ENCODE peak calls at places on chromosomes 3 and 15, in nine cellular contexts. X is Kasumi-1; D is transverse colon; T is AG08396; E is PC-3; L is CD4-positive, alpha-beta T cell; J is sciatic nerve; S is ELR; W is DMS53. V is an unnamed sample.

GRCh38 chr3:182083112-182083511 is 371.4 kb downstream of the SOX2 start:
- DNase-seq in J (no peak), S (no peak), D (no peak), E (peak; percentile 26), W (no peak), L (no peak), T (no peak), X (no peak), V (no peak)

GRCh38 chr3:197748597-197749314 is 927 bp upstream of the FYTTD1 start:
- DNase-seq in D (no peak), E (no peak), T (peak; percentile 49), W (no peak), X (no peak), J (no peak), L (no peak), S (peak; percentile 30), V (no peak)

GRCh38 chr3:46469680-46470357 is 5.1 kb upstream of the LTF start:
- DNase-seq in T (no peak), E (no peak), S (no peak), X (no peak), W (no peak), D (no peak), J (no peak), L (no peak), V (no peak)

GRCh38 chr3:171142985-171143384 is 116.5 kb upstream of the SLC2A2 start:
- DNase-seq in J (no peak), S (no peak), W (peak; percentile 8), E (no peak), X (no peak), D (no peak), L (no peak), T (peak; percentile 45), V (peak; percentile 26)

GRCh38 chr3:123568034-123568433 is 16.8 kb downstream of the HACD2 start:
- DNase-seq in L (no peak), E (no peak), X (no peak), T (no peak), D (no peak), J (no peak), W (no peak), S (no peak), V (no peak)

GRCh38 chr15:51600114-51600513 is 22.5 kb downstream of the DMXL2 start:
- DNase-seq in J (no peak), T (peak; percentile 5), D (no peak), L (no peak), X (no peak), E (peak; percentile 78), W (peak; percentile 53), S (peak; percentile 70), V (peak; percentile 72)

GRCh38 chr3:161560006-161560637 is 63.5 kb downstream of the OTOL1 start:
- DNase-seq in W (peak; percentile 68), T (peak; percentile 14), X (peak; percentile 32), J (peak; percentile 63), E (peak; percentile 80), S (peak; percentile 62), L (no peak), D (peak; percentile 9), V (peak; percentile 44)

GRCh38 chr3:976021-976420 is 116.8 kb upstream of the CNTN6 start:
- DNase-seq in X (no peak), D (no peak), S (no peak), T (no peak), J (no peak), E (peak; percentile 5), L (no peak), W (no peak), V (peak; percentile 67)

GRCh38 chr15:28080386-28080785 is 18.7 kb downstream of the OCA2 start:
- DNase-seq in D (no peak), W (no peak), J (no peak), L (no peak), S (no peak), E (no peak), T (no peak), X (no peak), V (no peak)

GRCh38 chr15:38758001-38758400 is 193.4 kb upstream of the RASGRP1 start:
- DNase-seq in W (no peak), J (no peak), X (no peak), L (no peak), D (no peak), S (peak; percentile 7), E (peak; percentile 48), T (peak; percentile 43), V (peak; percentile 8)

GRCh38 chr3:24741506-24741905 is 246.9 kb upstream of the THRB start:
- DNase-seq in L (no peak), S (no peak), J (no peak), T (no peak), X (no peak), E (no peak), W (no peak), D (no peak), V (peak; percentile 6)

GRCh38 chr3:24037971-24038370 is 92.9 kb downstream of the NR1D2 start:
- DNase-seq in L (no peak), E (no peak), S (no peak), X (peak; percentile 29), T (no peak), D (no peak), W (no peak), J (no peak), V (no peak)

GRCh38 chr3:33128706-33129105 is 14.9 kb downstream of the CRTAP start:
- DNase-seq in L (no peak), W (no peak), E (no peak), S (no peak), X (no peak), T (peak; percentile 41), D (no peak), J (no peak), V (no peak)

GRCh38 chr3:11944052-11944673 is 60.0 kb upstream of the SYN2 start:
- DNase-seq in W (peak; percentile 58), D (peak; percentile 11), J (no peak), X (peak; percentile 22), T (peak; percentile 29), S (peak; percentile 42), L (no peak), E (peak; percentile 72), V (peak; percentile 42)

GRCh38 chr3:126314305-126315082 is 42.7 kb downstream of the KLF15 start:
- DNase-seq in D (no peak), J (no peak), E (no peak), T (no peak), L (no peak), S (no peak), W (no peak), X (no peak), V (no peak)

GRCh38 chr3:170383567-170383966 is 26.1 kb downstream of the SKIL start:
- DNase-seq in J (no peak), W (no peak), L (no peak), S (peak; percentile 54), D (no peak), T (peak; percentile 41), X (no peak), E (no peak), V (peak; percentile 39)

GRCh38 chr3:40602778-40603385 is 78.1 kb downstream of the ZNF621 start:
- DNase-seq in X (no peak), W (no peak), D (no peak), L (no peak), E (no peak), J (no peak), T (no peak), S (no peak), V (no peak)

GRCh38 chr15:23646165-23647000 is 1.3 kb downstream of the MAGEL2 start:
- DNase-seq in J (no peak), W (no peak), E (no peak), L (no peak), S (no peak), T (no peak), X (no peak), D (no peak), V (no peak)

GRCh38 chr3:116863842-116864626 is 154.5 kb downstream of the TUSC7 start:
- DNase-seq in E (peak; percentile 52), W (peak; percentile 51), D (no peak), T (no peak), S (peak; percentile 61), L (no peak), X (peak; percentile 62), J (no peak), V (peak; percentile 20)

GRCh38 chr3:119841808-119842471 is 60.0 kb downstream of the NR1I2 start:
- DNase-seq in S (peak; percentile 44), J (no peak), T (no peak), D (no peak), W (no peak), L (no peak), X (no peak), E (peak; percentile 27), V (no peak)

GRCh38 chr15:95127356-95127755 is 896.0 kb downstream of the MCTP2 start:
- DNase-seq in D (no peak), X (no peak), J (no peak), E (no peak), S (no peak), W (no peak), T (no peak), L (no peak), V (peak; percentile 17)

GRCh38 chr15:75200765-75201608 is 695 bp upstream of the C15orf39 start:
- DNase-seq in W (peak; percentile 95), E (peak; percentile 76), D (peak; percentile 86), L (no peak), T (peak; percentile 47), S (peak; percentile 31), J (no peak), X (peak; percentile 48), V (peak; percentile 29)

GRCh38 chr15:40097968-40098476 is 10.7 kb downstream of the BMF start:
- DNase-seq in X (no peak), E (no peak), T (no peak), L (no peak), W (peak; percentile 72), S (no peak), D (peak; percentile 69), J (peak; percentile 77), V (no peak)

GRCh38 chr15:77028451-77029165 is 33.7 kb downstream of the PSTPIP1 start:
- DNase-seq in W (peak; percentile 17), S (no peak), L (no peak), D (peak; percentile 12), J (no peak), T (no peak), E (no peak), X (no peak), V (no peak)

GRCh38 chr15:92819312-92820232 is 80.6 kb upstream of the CHD2 start:
- DNase-seq in T (no peak), W (peak; percentile 61), D (no peak), E (peak; percentile 38), L (no peak), J (no peak), X (no peak), S (peak; percentile 8), V (no peak)

GRCh38 chr3:135499426-135499825 is 466.1 kb upstream of the PPP2R3A start:
- DNase-seq in E (no peak), J (no peak), W (no peak), T (no peak), D (no peak), L (no peak), S (no peak), X (no peak), V (no peak)

GRCh38 chr3:194089357-194090177 is 46.4 kb upstream of the HES1 start:
- DNase-seq in E (peak; percentile 99), W (peak; percentile 78), L (no peak), S (peak; percentile 98), T (peak; percentile 61), J (peak; percentile 79), D (peak; percentile 63), X (peak; percentile 98), V (peak; percentile 100)

GRCh38 chr3:196645091-196645490 is 5.6 kb downstream of the NRROS start:
- DNase-seq in E (no peak), L (no peak), J (no peak), X (no peak), W (no peak), D (no peak), S (no peak), T (no peak), V (no peak)

GRCh38 chr15:67839358-67839928 is 402 bp downstream of the RNU6-1 start:
- DNase-seq in E (peak; percentile 51), T (peak; percentile 71), J (no peak), L (no peak), X (peak; percentile 65), D (no peak), W (peak; percentile 76), S (peak; percentile 71), V (peak; percentile 64)

GRCh38 chr3:195556390-195556789 is 13.3 kb upstream of the PPP1R2 start:
- DNase-seq in J (no peak), W (peak; percentile 44), X (no peak), E (peak; percentile 37), S (no peak), T (no peak), L (no peak), D (peak; percentile 28), V (no peak)

GRCh38 chr15:101607102-101607501 is 45.1 kb downstream of the TM2D3 start:
- DNase-seq in T (no peak), L (no peak), E (peak; percentile 30), J (no peak), S (no peak), W (peak; percentile 16), X (no peak), D (no peak), V (no peak)

V was measured in HT1080.